ENCODE peak calls at places on chromosomes 11 and 22, in four cellular contexts. C is non-pigmented ciliary epithelial cell, Q is AG04450, S is cardiac fibroblast. D is an unnamed sample.

GRCh38 chr11:118263694-118264567 is at the start of gene MPZL2:
- DNase-seq in S (no peak), Q (no peak), C (no peak), D (peak; percentile 31)

GRCh38 chr22:42560781-42561180 is 7.0 kb downstream of the SERHL2 start:
- DNase-seq in Q (no peak), C (no peak), S (peak; percentile 26), D (no peak)

GRCh38 chr22:37675930-37676571 is 615 bp downstream of the LGALS1 start:
- DNase-seq in Q (no peak), S (peak; percentile 49), C (no peak), D (no peak)

GRCh38 chr11:109956124-109956793 is 136.9 kb upstream of the ZC3H12C start:
- DNase-seq in Q (no peak), S (no peak), C (no peak), D (no peak)

GRCh38 chr11:125945797-125946520 is at the start of gene VSIG10L2:
- DNase-seq in C (no peak), Q (no peak), S (no peak), D (no peak)

GRCh38 chr22:45351956-45352355 is 42.2 kb downstream of the FAM118A start:
- DNase-seq in Q (no peak), S (no peak), C (no peak), D (no peak)

GRCh38 chr22:30445438-30445936 is 19.9 kb downstream of the MTFP1 start:
- DNase-seq in C (no peak), S (no peak), Q (no peak), D (no peak)

GRCh38 chr11:88692306-88692705 is 354.8 kb upstream of the CTSC start:
- DNase-seq in C (no peak), Q (no peak), S (no peak), D (no peak)

GRCh38 chr11:289706-290620 is 1.0 kb downstream of the PGGHG start:
- DNase-seq in Q (no peak), S (no peak), C (no peak), D (peak; percentile 49)

GRCh38 chr11:10784229-10785145 is 24.2 kb downstream of the EIF4G2 start:
- DNase-seq in S (peak; percentile 50), Q (no peak), C (no peak), D (no peak)

GRCh38 chr11:66986178-66986545 is 11.1 kb downstream of the C11orf86 start:
- DNase-seq in S (no peak), C (no peak), Q (no peak), D (no peak)

GRCh38 chr11:83033972-83034672 is 37.6 kb downstream of the RAB30 start:
- DNase-seq in S (peak; percentile 85), C (no peak), Q (no peak), D (no peak)

GRCh38 chr11:45096636-45097035 is 49.8 kb upstream of the PRDM11 start:
- DNase-seq in Q (no peak), S (peak; percentile 31), C (no peak), D (no peak)

D was measured in 8988T.